ENCODE peak calls at places on chromosomes 12 and 14, in five cellular contexts. C is HepG2, P is K562, U is GM12878, W is WTC11. I is an unnamed sample.

GRCh38 chr12:12880537-12880936 is 10.8 kb upstream of the GPRC5A start:
- DNase-seq in C (no peak), P (no peak), U (no peak), W (no peak), I (no peak)

GRCh38 chr14:69696633-69697557 is 70.0 kb upstream of the SRSF5 start:
- DNase-seq in C (no peak), P (peak), U (no peak), W (no peak), I (no peak)

GRCh38 chr12:123120452-123121166 is 30.3 kb downstream of the PITPNM2 start:
- DNase-seq in C (no peak), P (no peak), U (no peak), W (no peak), I (no peak)

GRCh38 chr12:22276313-22276712 is 58.2 kb downstream of the ST8SIA1 start:
- DNase-seq in C (no peak), P (no peak), U (no peak), W (no peak), I (no peak)

GRCh38 chr12:5318874-5319273 is 113.0 kb upstream of the NTF3 start:
- DNase-seq in C (no peak), P (no peak), U (no peak), W (no peak), I (no peak)

GRCh38 chr12:67721216-67721615 is 72.7 kb downstream of the DYRK2 start:
- DNase-seq in C (no peak), P (no peak), U (no peak), W (no peak), I (no peak)

GRCh38 chr14:99910337-99911268 is 117.4 kb downstream of the EML1 start:
- DNase-seq in C (peak), P (no peak), U (no peak), W (no peak), I (no peak)

GRCh38 chr12:32115404-32116104 is 8.9 kb downstream of the BICD1 start:
- DNase-seq in C (no peak), P (no peak), U (no peak), W (no peak), I (no peak)

GRCh38 chr14:74548881-74549280 is 55.3 kb downstream of the ISCA2 start:
- DNase-seq in C (no peak), P (no peak), U (no peak), W (no peak), I (no peak)

GRCh38 chr14:38250316-38250715 is 5.6 kb downstream of the CLEC14A start:
- DNase-seq in C (no peak), P (no peak), U (no peak), W (no peak), I (no peak)

GRCh38 chr14:69226736-69227135 is 33.2 kb upstream of the GALNT16 start:
- DNase-seq in C (no peak), P (no peak), U (no peak), W (no peak), I (no peak)

GRCh38 chr12:19227880-19228210 is 98.3 kb downstream of the PLEKHA5 start:
- DNase-seq in C (no peak), P (no peak), U (no peak), W (no peak), I (no peak)

GRCh38 chr12:109729837-109730200 is 16.2 kb downstream of the FAM222A start:
- DNase-seq in C (no peak), P (no peak), U (no peak), W (no peak), I (no peak)

GRCh38 chr12:6345319-6346071 is 3.6 kb upstream of the TNFRSF1A start:
- DNase-seq in C (peak), P (peak), U (no peak), W (no peak), I (no peak)

GRCh38 chr12:119148049-119148448 is 30.7 kb upstream of the HSPB8 start:
- DNase-seq in C (no peak), P (no peak), U (no peak), W (no peak), I (no peak)
- TF ChIP-seq SP1 in C (no peak), P (no peak), U (no peak), W (no peak), I (no peak)

GRCh38 chr14:37056473-37056872 is 115.9 kb downstream of the SLC25A21 start:
- DNase-seq in C (no peak), P (no peak), U (no peak), W (peak), I (no peak)
- TF ChIP-seq CREB1 in C (no peak), P (no peak), U (no peak), W (no peak), I (no peak)

GRCh38 chr12:112261559-112261958 is 120.7 kb downstream of the HECTD4 start:
- DNase-seq in C (peak), P (peak), U (no peak), W (peak), I (no peak)
- TF ChIP-seq SP1 in C (no peak), P (no peak), U (no peak), W (no peak), I (no peak)

GRCh38 chr14:64421166-64421565 is 33.0 kb downstream of the MTHFD1 start:
- DNase-seq in C (no peak), P (no peak), U (no peak), W (no peak), I (no peak)
- TF ChIP-seq CREB1 in C (no peak), P (no peak), U (no peak), W (no peak), I (no peak)

DNA sequence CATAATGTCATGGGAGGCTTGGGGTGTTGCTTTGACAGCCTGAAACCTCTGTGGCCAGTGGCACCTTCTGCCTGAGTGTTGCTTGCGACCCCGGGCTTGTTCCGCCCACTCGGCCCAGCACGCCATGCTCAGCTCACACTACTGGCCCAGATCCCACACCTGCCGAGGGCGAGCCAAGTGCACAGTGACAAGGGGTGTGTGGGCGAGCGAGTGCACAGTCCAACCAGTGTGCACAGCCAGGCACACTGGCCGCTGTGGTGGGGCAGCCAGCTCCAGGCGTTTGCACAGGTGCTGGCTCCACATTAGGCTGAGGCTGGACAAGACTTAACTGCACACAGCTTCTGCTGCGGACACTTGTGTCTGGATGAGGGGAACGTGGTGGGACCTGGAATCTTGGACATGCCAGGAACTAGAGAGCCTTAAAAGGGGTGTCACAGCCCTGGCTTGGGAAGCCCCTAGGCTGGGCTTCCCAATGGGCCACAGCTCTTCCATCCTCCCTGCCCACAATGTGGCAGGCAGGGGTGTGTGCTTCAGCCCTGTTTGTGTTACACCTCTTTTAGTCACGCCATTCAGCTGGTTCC is 609.2 kb upstream of the FOXG1 start:
- DNase-seq in C (no peak), P (no peak), U (no peak), W (no peak), I (no peak)
- TF ChIP-seq SP1 in C (no peak), P (no peak), U (no peak), W (no peak), I (no peak)

GRCh38 chr12:93333828-93334227 is 43.9 kb upstream of the NUDT4 start:
- DNase-seq in C (no peak), P (no peak), U (no peak), W (no peak), I (no peak)

GRCh38 chr12:93335603-93336162 is 42.0 kb upstream of the NUDT4 start:
- DNase-seq in C (no peak), P (no peak), U (no peak), W (no peak), I (no peak)

GRCh38 chr12:93333054-93333453 is 44.7 kb upstream of the NUDT4 start:
- DNase-seq in C (no peak), P (no peak), U (no peak), W (no peak), I (no peak)

GRCh38 chr12:93339695-93340094 is 38.0 kb upstream of the NUDT4 start:
- DNase-seq in C (no peak), P (no peak), U (no peak), W (no peak), I (no peak)

DNA sequence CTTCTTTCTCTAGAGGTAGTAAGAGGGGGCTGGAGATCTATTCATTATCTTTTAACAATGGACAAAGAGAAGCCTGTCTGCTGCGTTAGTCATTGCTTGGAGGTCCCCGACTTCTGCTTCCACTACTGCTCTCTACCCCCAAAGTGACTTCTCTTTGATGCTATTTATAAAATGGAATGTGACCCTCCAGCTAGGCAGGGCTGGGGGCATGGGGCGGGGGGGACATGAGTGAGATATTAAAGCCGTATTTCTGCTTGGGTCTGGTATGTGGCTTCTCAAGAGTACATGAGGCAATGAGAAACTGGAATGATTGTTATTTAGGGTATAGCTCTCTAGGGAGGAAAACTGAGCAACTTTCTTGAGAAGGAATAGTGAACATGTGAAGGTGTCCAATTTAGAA is 41.4 kb upstream of the NUDT4 start:
- DNase-seq in C (peak), P (no peak), U (no peak), W (no peak), I (no peak)
- TF ChIP-seq CREB1 in C (no peak), P (no peak), U (no peak), W (no peak), I (no peak)

GRCh38 chr12:53324113-53324778 is 2.8 kb upstream of the AAAS start:
- DNase-seq in C (no peak), P (no peak), U (peak), W (no peak), I (peak)
- TF ChIP-seq SP1 in C (no peak), P (no peak), U (no peak), W (no peak), I (no peak)

GRCh38 chr12:84910549-84911241 is 1.9 kb downstream of the SLC6A15 start:
- DNase-seq in C (no peak), P (no peak), U (no peak), W (no peak), I (no peak)

GRCh38 chr12:84912191-84913142 is at the start of gene SLC6A15:
- DNase-seq in C (no peak), P (no peak), U (no peak), W (peak), I (peak)

GRCh38 chr12:84913151-84913550 is 552 bp upstream of the SLC6A15 start:
- DNase-seq in C (no peak), P (no peak), U (no peak), W (no peak), I (peak)

DNA sequence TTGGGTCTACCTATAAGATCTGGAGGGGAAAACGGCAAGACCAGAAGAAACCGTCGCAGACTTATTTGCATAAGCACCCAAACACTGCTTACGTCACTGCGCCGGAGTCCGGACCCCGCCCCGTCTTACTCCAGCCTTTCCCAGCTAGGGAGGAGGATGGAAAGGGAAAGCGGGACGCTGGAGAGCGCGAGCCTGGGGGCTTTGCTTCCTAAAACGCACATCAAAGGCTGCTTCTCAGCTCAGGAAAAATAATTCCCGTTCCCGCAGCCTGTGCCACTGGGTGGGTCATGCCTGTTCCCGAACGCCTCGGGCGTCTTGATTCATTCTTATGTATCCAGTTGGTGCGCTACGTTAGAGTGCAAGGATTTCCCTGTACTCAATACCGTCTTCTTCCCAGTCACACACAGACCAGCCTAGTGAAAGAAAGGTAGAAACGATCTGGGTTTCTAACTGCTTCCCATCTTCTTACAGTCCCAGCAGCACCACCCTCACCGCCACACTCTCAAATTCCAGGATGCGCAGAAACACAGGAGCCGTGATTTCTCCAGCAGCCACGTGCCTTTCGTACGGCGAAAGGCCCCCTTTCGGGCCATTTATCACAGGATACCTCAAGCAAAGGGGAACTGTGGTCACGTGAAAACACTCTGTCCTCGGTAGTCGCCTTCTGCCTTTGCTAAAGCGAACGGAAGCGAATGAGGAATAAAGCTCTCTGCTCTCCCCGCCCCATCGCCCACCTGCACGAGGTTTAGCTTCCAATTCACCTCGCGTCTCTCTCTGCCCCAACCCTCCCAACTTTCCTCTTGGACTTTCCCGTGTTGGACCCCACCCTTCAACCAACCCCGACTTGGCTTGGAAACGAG is 1.0 kb downstream of the SLC6A15 start:
- DNase-seq in C (no peak), P (no peak), U (no peak), W (peak), I (peak)
- TF ChIP-seq CREB1 in C (peak), P (no peak), U (no peak), W (no peak), I (peak)

DNA sequence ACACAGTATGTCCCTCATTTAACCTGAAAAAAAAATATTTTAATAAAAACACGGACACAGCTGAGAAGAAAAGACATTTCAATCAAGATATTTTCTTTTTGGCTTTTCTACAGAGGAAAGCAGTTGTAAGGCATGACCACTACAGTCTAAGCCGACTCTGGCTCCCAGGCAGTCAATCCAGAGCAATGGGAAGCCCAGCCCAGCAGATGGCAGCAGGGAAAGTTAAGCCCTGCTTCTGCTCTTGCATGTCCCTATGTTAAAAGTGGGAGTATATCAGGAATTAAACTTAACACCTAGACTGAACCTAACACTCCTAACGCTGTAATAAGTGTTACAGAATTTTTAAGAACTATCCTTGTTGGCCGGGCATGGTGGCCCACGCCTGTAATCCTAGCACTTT is 19.5 kb upstream of the HAL start:
- DNase-seq in C (no peak), P (no peak), U (no peak), W (peak), I (no peak)
- TF ChIP-seq SP1 in C (no peak), P (no peak), U (no peak), W (no peak), I (no peak)